ENCODE peak calls at places on chromosomes 12 and 14, in six cellular contexts. H is activated T-cell treated with anti-CD3 and anti-CD28 coated beads, Interleukin-2, amount 50 U/mL, for 72 hours; I is upper lobe of right lung; U is foreskin fibroblast; N is GM19239; P is astrocyte of the hippocampus. C is an unnamed sample.
A peak's percentile ranks its signal among the peaks of the same experiment; 100 is the strongest.

GRCh38 chr12:116924558-116925453 is 14.1 kb downstream of the FBXW8 start:
- DNase-seq in H (peak; percentile 63), I (no peak), U (peak; percentile 81), N (no peak), P (peak; percentile 85), C (peak; percentile 13)

GRCh38 chr12:52295663-52296062 is 4.3 kb upstream of the KRT81 start:
- DNase-seq in H (no peak), I (no peak), U (no peak), N (no peak), P (no peak), C (no peak)

GRCh38 chr12:98453070-98453469 is 62.3 kb upstream of the TMPO start:
- DNase-seq in H (peak; percentile 11), I (no peak), U (no peak), N (no peak), P (no peak), C (no peak)

GRCh38 chr12:123062682-123063426 is 82.4 kb downstream of the ARL6IP4 start:
- DNase-seq in H (no peak), I (no peak), U (peak; percentile 89), N (no peak), P (peak; percentile 57), C (no peak)

GRCh38 chr12:3319723-3320492 is 171.1 kb upstream of the PRMT8 start:
- DNase-seq in H (no peak), I (no peak), U (no peak), N (no peak), P (no peak), C (no peak)

GRCh38 chr12:43869184-43869583 is 33.3 kb downstream of the TMEM117 start:
- DNase-seq in H (no peak), I (no peak), U (no peak), N (no peak), P (no peak), C (no peak)

GRCh38 chr14:89217876-89218275 is 199.2 kb downstream of the FOXN3 start:
- DNase-seq in H (no peak), I (no peak), U (no peak), N (no peak), P (no peak), C (no peak)

GRCh38 chr14:59870277-59871165 is at the start of gene RTN1:
- DNase-seq in H (peak; percentile 20), I (peak; percentile 87), U (peak; percentile 75), N (peak; percentile 27), P (peak; percentile 81), C (peak; percentile 66)

GRCh38 chr12:91364591-91365184 is 182.1 kb upstream of the DCN start:
- DNase-seq in H (no peak), I (no peak), U (peak; percentile 43), N (no peak), P (no peak), C (no peak)

GRCh38 chr12:108390495-108391203 is 51.5 kb upstream of the CMKLR1 start:
- DNase-seq in H (no peak), I (no peak), U (no peak), N (no peak), P (no peak), C (no peak)

GRCh38 chr12:70248916-70249315 is 5.7 kb downstream of the CNOT2 start:
- DNase-seq in H (no peak), I (no peak), U (peak; percentile 23), N (no peak), P (no peak), C (no peak)

GRCh38 chr12:47549258-47549657 is 156.6 kb downstream of the RPAP3 start:
- DNase-seq in H (peak; percentile 19), I (no peak), U (no peak), N (no peak), P (no peak), C (no peak)

GRCh38 chr14:93683241-93683640 is 105.0 kb downstream of the PRIMA1 start:
- DNase-seq in H (no peak), I (no peak), U (no peak), N (peak; percentile 6), P (peak; percentile 1), C (peak; percentile 5)

GRCh38 chr14:60214415-60215126 is 34.5 kb upstream of the PPM1A start:
- DNase-seq in H (no peak), I (no peak), U (no peak), N (no peak), P (no peak), C (no peak)

GRCh38 chr12:53862831-53863230 is 75.8 kb upstream of the HOXC13 start:
- DNase-seq in H (no peak), I (no peak), U (peak; percentile 64), N (no peak), P (peak; percentile 2), C (no peak)

GRCh38 chr12:93502802-93503623 is 35.7 kb downstream of the MRPL42 start:
- DNase-seq in H (peak; percentile 51), I (no peak), U (peak; percentile 66), N (no peak), P (peak; percentile 61), C (no peak)

GRCh38 chr14:53956427-53957201 is at the start of gene BMP4:
- DNase-seq in H (peak; percentile 37), I (peak; percentile 90), U (peak; percentile 87), N (no peak), P (peak; percentile 92), C (no peak)

GRCh38 chr14:23119362-23120327 is 590 bp upstream of the CEBPE start:
- DNase-seq in H (peak; percentile 24), I (no peak), U (no peak), N (no peak), P (no peak), C (no peak)

GRCh38 chr12:92034858-92035401 is 110.7 kb downstream of the BTG1 start:
- DNase-seq in H (peak; percentile 27), I (peak; percentile 62), U (peak; percentile 92), N (peak; percentile 10), P (peak; percentile 55), C (no peak)

GRCh38 chr12:113136990-113137511 is 1.5 kb upstream of the RASAL1 start:
- DNase-seq in H (no peak), I (no peak), U (no peak), N (no peak), P (no peak), C (no peak)

GRCh38 chr12:7207866-7208612 is 18.6 kb downstream of the PEX5 start:
- DNase-seq in H (no peak), I (no peak), U (no peak), N (no peak), P (no peak), C (no peak)

GRCh38 chr12:121805800-121806555 is 2.2 kb downstream of the SETD1B start:
- DNase-seq in H (no peak), I (no peak), U (peak; percentile 17), N (no peak), P (no peak), C (no peak)

GRCh38 chr14:76958975-76959710 is 69.4 kb downstream of the IRF2BPL start:
- DNase-seq in H (peak; percentile 53), I (no peak), U (peak; percentile 52), N (no peak), P (peak; percentile 88), C (no peak)

GRCh38 chr12:76422154-76422877 is 74.1 kb upstream of the BBS10 start:
- DNase-seq in H (no peak), I (no peak), U (peak; percentile 5), N (no peak), P (peak; percentile 36), C (no peak)

GRCh38 chr12:60630796-60631195 is 1035.0 kb downstream of the SLC16A7 start:
- DNase-seq in H (no peak), I (no peak), U (no peak), N (no peak), P (no peak), C (no peak)

GRCh38 chr12:132284618-132285310 is 44.6 kb downstream of the GALNT9 start:
- DNase-seq in H (no peak), I (no peak), U (no peak), N (no peak), P (peak; percentile 17), C (no peak)

GRCh38 chr14:43285575-43285974 is 1221.5 kb downstream of the FSCB start:
- DNase-seq in H (no peak), I (no peak), U (no peak), N (no peak), P (no peak), C (no peak)

GRCh38 chr12:89348894-89349669 is 3.2 kb downstream of the DUSP6 start:
- DNase-seq in H (no peak), I (no peak), U (peak; percentile 34), N (no peak), P (peak; percentile 35), C (no peak)

GRCh38 chr12:52369809-52370208 is 2.5 kb upstream of the KRT85 start:
- DNase-seq in H (no peak), I (no peak), U (no peak), N (no peak), P (no peak), C (no peak)

GRCh38 chr14:67911506-67911905 is 91.9 kb downstream of the RAD51B start:
- DNase-seq in H (no peak), I (no peak), U (no peak), N (no peak), P (no peak), C (no peak)

GRCh38 chr12:113751513-113751912 is 214.6 kb downstream of the RBM19 start:
- DNase-seq in H (no peak), I (no peak), U (no peak), N (no peak), P (no peak), C (no peak)

GRCh38 chr12:69935651-69936100 is 110.6 kb downstream of the MYRFL start:
- DNase-seq in H (no peak), I (no peak), U (no peak), N (no peak), P (no peak), C (no peak)

GRCh38 chr14:81772391-81772790 is 238.7 kb upstream of the SEL1L start:
- DNase-seq in H (no peak), I (no peak), U (no peak), N (no peak), P (no peak), C (no peak)

GRCh38 chr12:125954362-125954761 is 889.1 kb downstream of the AACS start:
- DNase-seq in H (no peak), I (no peak), U (no peak), N (no peak), P (no peak), C (no peak)

GRCh38 chr12:106459534-106459933 is 102.0 kb downstream of the POLR3B start:
- DNase-seq in H (no peak), I (no peak), U (no peak), N (no peak), P (no peak), C (no peak)